ENCODE peak calls at places on chromosomes 16 and 17, in six cellular contexts. K, U, V, X, L and N are unnamed samples.

GRCh38 chr17:29412780-29413565 is 22.8 kb downstream of the TAOK1 start:
- DNase-seq in X (no peak), L (no peak), V (no peak), U (no peak), K (no peak), N (no peak)

GRCh38 chr17:31532526-31532925 is 141.1 kb downstream of the RAB11FIP4 start:
- DNase-seq in K (no peak), V (no peak), L (no peak), U (no peak), X (no peak), N (no peak)

GRCh38 chr17:39563476-39563875 is 44.2 kb downstream of the NEUROD2 start:
- DNase-seq in K (no peak), V (no peak), U (no peak), L (peak; percentile 23), X (no peak), N (no peak)

GRCh38 chr17:46178550-46179198 is 14.6 kb downstream of the KANSL1 start:
- DNase-seq in X (no peak), U (no peak), K (no peak), V (no peak), L (no peak), N (no peak)

GRCh38 chr16:72092832-72093447 is 480 bp downstream of the TXNL4B start:
- DNase-seq in X (no peak), U (peak; percentile 75), K (no peak), L (no peak), V (no peak), N (no peak)

GRCh38 chr17:62724398-62725146 is 83.5 kb downstream of the MARCHF10 start:
- DNase-seq in X (peak; percentile 53), K (no peak), V (peak; percentile 59), L (no peak), U (no peak), N (peak; percentile 50)

GRCh38 chr17:60040843-60041242 is 37.9 kb downstream of the HEATR6 start:
- DNase-seq in U (no peak), X (no peak), V (no peak), K (no peak), L (no peak), N (no peak)

GRCh38 chr17:2562162-2562858 is 31.1 kb upstream of the PAFAH1B1 start:
- DNase-seq in X (no peak), L (no peak), U (no peak), K (no peak), V (no peak), N (no peak)

GRCh38 chr17:64787255-64787920 is 125.3 kb upstream of the SMURF2 start:
- DNase-seq in V (no peak), K (no peak), X (no peak), L (no peak), U (no peak), N (no peak)

GRCh38 chr17:38464251-38464722 is 36.0 kb downstream of the ARHGAP23 start:
- DNase-seq in V (no peak), U (peak; percentile 29), K (no peak), X (no peak), L (peak; percentile 78), N (no peak)

GRCh38 chr16:67283039-67283825 is 3.9 kb downstream of the PLEKHG4 start:
- DNase-seq in X (no peak), K (no peak), L (no peak), U (no peak), V (no peak), N (no peak)

GRCh38 chr16:24332178-24332577 is 76.0 kb downstream of the CACNG3 start:
- DNase-seq in L (no peak), K (no peak), V (no peak), U (no peak), X (no peak), N (no peak)